ENCODE peak calls at places on chromosomes 3 and 15, in five cellular contexts. Y, S, T, V and Q are unnamed samples.

GRCh38 chr3:186170516-186170915 is 61.6 kb upstream of the ETV5 start:
- ATAC-seq in Y (peak), S (no peak), T (no peak), V (no peak), Q (no peak)

GRCh38 chr3:9878700-9879099 is 1.4 kb downstream of the CIDEC start:
- ATAC-seq in T (no peak), Y (no peak), V (no peak), S (no peak), Q (no peak)

GRCh38 chr3:50136714-50137405 is 18.3 kb upstream of the SEMA3F start:
- ATAC-seq in S (no peak), T (no peak), Y (peak), V (no peak), Q (peak)

GRCh38 chr3:171284308-171285075 is 175.7 kb downstream of the TNIK start:
- ATAC-seq in Y (peak), S (peak), V (no peak), T (no peak), Q (peak)

GRCh38 chr3:49872801-49873281 is 3.1 kb upstream of the CAMKV start:
- ATAC-seq in S (peak), Y (no peak), T (peak), V (no peak), Q (no peak)

GRCh38 chr3:183192650-183193300 is 30.2 kb upstream of the LAMP3 start:
- ATAC-seq in T (no peak), S (no peak), V (no peak), Y (no peak), Q (no peak)

GRCh38 chr3:66489115-66489514 is 11.7 kb downstream of the LRIG1 start:
- ATAC-seq in S (no peak), Y (no peak), T (no peak), V (no peak), Q (no peak)

GRCh38 chr3:61522629-61523028 is 38.7 kb upstream of the PTPRG start:
- ATAC-seq in S (no peak), V (no peak), T (no peak), Y (peak), Q (no peak)

GRCh38 chr3:118472586-118472985 is 562.1 kb downstream of the IGSF11 start:
- ATAC-seq in Y (no peak), V (peak), S (no peak), T (no peak), Q (peak)

GRCh38 chr3:64552160-64552559 is 135.6 kb downstream of the ADAMTS9 start:
- ATAC-seq in S (no peak), Y (no peak), V (no peak), T (no peak), Q (no peak)

GRCh38 chr15:36844453-36845094 is 255.8 kb downstream of the MEIS2 start:
- ATAC-seq in V (no peak), S (no peak), Y (no peak), T (no peak), Q (peak)

GRCh38 chr3:104273046-104273649 is 1093.6 kb upstream of the ALCAM start:
- ATAC-seq in Y (no peak), S (no peak), V (peak), T (no peak), Q (peak)

GRCh38 chr15:37079726-37080125 is 20.6 kb downstream of the MEIS2 start:
- ATAC-seq in V (no peak), S (no peak), T (no peak), Y (peak), Q (peak)

GRCh38 chr3:18035641-18036466 is 293.4 kb upstream of the TBC1D5 start:
- ATAC-seq in V (no peak), S (no peak), Y (no peak), T (no peak), Q (no peak)

GRCh38 chr15:80732818-80733217 is 37.7 kb downstream of the ABHD17C start:
- ATAC-seq in V (peak), S (no peak), T (no peak), Y (peak), Q (no peak)

GRCh38 chr15:52010633-52011595 is 8.1 kb upstream of the MAPK6 start:
- ATAC-seq in V (peak), S (no peak), T (no peak), Y (no peak), Q (peak)